ENCODE peak calls at places on chromosomes 12 and 14, in five cellular contexts. One of them, this sample, is unnamed.

GRCh38 chr14:39085933-39086332 is 17.1 kb downstream of the SEC23A start:
- DNase-seq in glutamatergic neuron: no peak
- DNase-seq in SK-N-SH: no peak
- DNase-seq in brain microvascular endothelial cell: no peak
- DNase-seq in ovary: no peak
- DNase-seq in this sample: no peak

GRCh38 chr12:113220593-113221180 is 577 bp upstream of the TPCN1 start:
- DNase-seq in glutamatergic neuron: no peak
- DNase-seq in SK-N-SH: no peak
- DNase-seq in brain microvascular endothelial cell: no peak
- DNase-seq in ovary: no peak
- DNase-seq in this sample: no peak

GRCh38 chr12:104738371-104738710 is 219.7 kb downstream of the SLC41A2 start:
- DNase-seq in glutamatergic neuron: no peak
- DNase-seq in SK-N-SH: no peak
- DNase-seq in brain microvascular endothelial cell: no peak
- DNase-seq in ovary: no peak
- DNase-seq in this sample: peak

GRCh38 chr14:79764288-79764687 is 447.0 kb downstream of the DIO2 start:
- DNase-seq in glutamatergic neuron: no peak
- DNase-seq in SK-N-SH: no peak
- DNase-seq in brain microvascular endothelial cell: no peak
- DNase-seq in ovary: no peak
- DNase-seq in this sample: no peak

GRCh38 chr12:98578821-98579220 is 14.7 kb upstream of the SLC25A3 start:
- DNase-seq in glutamatergic neuron: no peak
- DNase-seq in SK-N-SH: no peak
- DNase-seq in brain microvascular endothelial cell: peak
- DNase-seq in ovary: no peak
- DNase-seq in this sample: peak

GRCh38 chr14:92798811-92799210 is 4.7 kb downstream of the GOLGA5 start:
- DNase-seq in glutamatergic neuron: no peak
- DNase-seq in SK-N-SH: no peak
- DNase-seq in brain microvascular endothelial cell: no peak
- DNase-seq in ovary: no peak
- DNase-seq in this sample: no peak

GRCh38 chr12:124453419-124454351 is 113.7 kb downstream of the NCOR2 start:
- DNase-seq in glutamatergic neuron: no peak
- DNase-seq in SK-N-SH: peak
- DNase-seq in brain microvascular endothelial cell: peak
- DNase-seq in ovary: no peak
- DNase-seq in this sample: peak

GRCh38 chr14:69268763-69269162 is 8.8 kb downstream of the GALNT16 start:
- DNase-seq in glutamatergic neuron: no peak
- DNase-seq in SK-N-SH: no peak
- DNase-seq in brain microvascular endothelial cell: peak
- DNase-seq in ovary: no peak
- DNase-seq in this sample: no peak

GRCh38 chr12:116894913-116895312 is 13.7 kb upstream of the HRK start:
- DNase-seq in glutamatergic neuron: no peak
- DNase-seq in SK-N-SH: no peak
- DNase-seq in brain microvascular endothelial cell: no peak
- DNase-seq in ovary: no peak
- DNase-seq in this sample: no peak

GRCh38 chr14:87186745-87187144 is 806.2 kb downstream of the GALC start:
- DNase-seq in glutamatergic neuron: no peak
- DNase-seq in SK-N-SH: no peak
- DNase-seq in brain microvascular endothelial cell: no peak
- DNase-seq in ovary: no peak
- DNase-seq in this sample: no peak

GRCh38 chr12:46835785-46836184 is 10.0 kb upstream of the SLC38A4 start:
- DNase-seq in glutamatergic neuron: no peak
- DNase-seq in SK-N-SH: no peak
- DNase-seq in brain microvascular endothelial cell: no peak
- DNase-seq in ovary: no peak
- DNase-seq in this sample: no peak

GRCh38 chr14:77208266-77208978 is 26.8 kb downstream of the TMEM63C start:
- DNase-seq in glutamatergic neuron: no peak
- DNase-seq in SK-N-SH: peak
- DNase-seq in brain microvascular endothelial cell: peak
- DNase-seq in ovary: peak
- DNase-seq in this sample: peak

GRCh38 chr12:81077686-81078441 is at the start of gene ACSS3:
- DNase-seq in glutamatergic neuron: peak
- DNase-seq in SK-N-SH: peak
- DNase-seq in brain microvascular endothelial cell: peak
- DNase-seq in ovary: peak
- DNase-seq in this sample: no peak

GRCh38 chr14:75144944-75145343 is 18.1 kb upstream of the NEK9 start:
- DNase-seq in glutamatergic neuron: no peak
- DNase-seq in SK-N-SH: no peak
- DNase-seq in brain microvascular endothelial cell: no peak
- DNase-seq in ovary: no peak
- DNase-seq in this sample: no peak

GRCh38 chr12:57366315-57366714 is 64.5 kb downstream of the R3HDM2 start:
- DNase-seq in glutamatergic neuron: no peak
- DNase-seq in SK-N-SH: no peak
- DNase-seq in brain microvascular endothelial cell: no peak
- DNase-seq in ovary: no peak
- DNase-seq in this sample: no peak

GRCh38 chr12:14883663-14884062 is 2.0 kb downstream of the MGP start:
- DNase-seq in glutamatergic neuron: no peak
- DNase-seq in SK-N-SH: no peak
- DNase-seq in brain microvascular endothelial cell: no peak
- DNase-seq in ovary: no peak
- DNase-seq in this sample: no peak

GRCh38 chr12:28759334-28759733 is 389.7 kb upstream of the FAR2 start:
- DNase-seq in glutamatergic neuron: no peak
- DNase-seq in SK-N-SH: no peak
- DNase-seq in brain microvascular endothelial cell: no peak
- DNase-seq in ovary: no peak
- DNase-seq in this sample: peak

GRCh38 chr12:31118831-31119530 is 45.3 kb downstream of the DDX11 start:
- DNase-seq in glutamatergic neuron: peak
- DNase-seq in SK-N-SH: peak
- DNase-seq in brain microvascular endothelial cell: no peak
- DNase-seq in ovary: peak
- DNase-seq in this sample: no peak

GRCh38 chr14:56145965-56146364 is 27.8 kb downstream of the PELI2 start:
- DNase-seq in glutamatergic neuron: no peak
- DNase-seq in SK-N-SH: no peak
- DNase-seq in brain microvascular endothelial cell: peak
- DNase-seq in ovary: no peak
- DNase-seq in this sample: peak

GRCh38 chr12:68786929-68787328 is 21.0 kb upstream of the MDM2 start:
- DNase-seq in glutamatergic neuron: no peak
- DNase-seq in SK-N-SH: no peak
- DNase-seq in brain microvascular endothelial cell: no peak
- DNase-seq in ovary: no peak
- DNase-seq in this sample: no peak

GRCh38 chr14:58805605-58806358 is 168.0 kb downstream of the DACT1 start:
- DNase-seq in glutamatergic neuron: no peak
- DNase-seq in SK-N-SH: no peak
- DNase-seq in brain microvascular endothelial cell: peak
- DNase-seq in ovary: no peak
- DNase-seq in this sample: peak

GRCh38 chr14:104341532-104342434 is 203.4 kb downstream of the KIF26A start:
- DNase-seq in glutamatergic neuron: peak
- DNase-seq in SK-N-SH: peak
- DNase-seq in brain microvascular endothelial cell: peak
- DNase-seq in ovary: peak
- DNase-seq in this sample: peak

GRCh38 chr12:123595729-123596128 is 6.2 kb upstream of the DDX55 start:
- DNase-seq in glutamatergic neuron: no peak
- DNase-seq in SK-N-SH: no peak
- DNase-seq in brain microvascular endothelial cell: no peak
- DNase-seq in ovary: no peak
- DNase-seq in this sample: no peak

GRCh38 chr12:4322789-4323188 is 1.8 kb downstream of the TIGAR start:
- DNase-seq in glutamatergic neuron: no peak
- DNase-seq in SK-N-SH: no peak
- DNase-seq in brain microvascular endothelial cell: no peak
- DNase-seq in ovary: no peak
- DNase-seq in this sample: no peak

GRCh38 chr14:94601961-94602391 is 10.2 kb upstream of the SERPINA3 start:
- DNase-seq in glutamatergic neuron: no peak
- DNase-seq in SK-N-SH: no peak
- DNase-seq in brain microvascular endothelial cell: peak
- DNase-seq in ovary: peak
- DNase-seq in this sample: peak

GRCh38 chr12:52147983-52148540 is 43.8 kb downstream of the KRT80 start:
- DNase-seq in glutamatergic neuron: no peak
- DNase-seq in SK-N-SH: no peak
- DNase-seq in brain microvascular endothelial cell: no peak
- DNase-seq in ovary: no peak
- DNase-seq in this sample: peak

GRCh38 chr14:69592923-69593677 is 18.3 kb upstream of the SUSD6 start:
- DNase-seq in glutamatergic neuron: peak
- DNase-seq in SK-N-SH: no peak
- DNase-seq in brain microvascular endothelial cell: no peak
- DNase-seq in ovary: peak
- DNase-seq in this sample: no peak

GRCh38 chr14:53979141-53979673 is 22.6 kb upstream of the BMP4 start:
- DNase-seq in glutamatergic neuron: no peak
- DNase-seq in SK-N-SH: no peak
- DNase-seq in brain microvascular endothelial cell: no peak
- DNase-seq in ovary: no peak
- DNase-seq in this sample: peak

GRCh38 chr14:60736494-60736893 is 1.9 kb downstream of the MNAT1 start:
- DNase-seq in glutamatergic neuron: no peak
- DNase-seq in SK-N-SH: no peak
- DNase-seq in brain microvascular endothelial cell: peak
- DNase-seq in ovary: no peak
- DNase-seq in this sample: peak

GRCh38 chr14:60738843-60739508 is 4.4 kb downstream of the MNAT1 start:
- DNase-seq in glutamatergic neuron: no peak
- DNase-seq in SK-N-SH: no peak
- DNase-seq in brain microvascular endothelial cell: no peak
- DNase-seq in ovary: peak
- DNase-seq in this sample: no peak

GRCh38 chr14:60732840-60733483 is 1.6 kb upstream of the MNAT1 start:
- DNase-seq in glutamatergic neuron: no peak
- DNase-seq in SK-N-SH: no peak
- DNase-seq in brain microvascular endothelial cell: no peak
- DNase-seq in ovary: no peak
- DNase-seq in this sample: no peak

DNA sequence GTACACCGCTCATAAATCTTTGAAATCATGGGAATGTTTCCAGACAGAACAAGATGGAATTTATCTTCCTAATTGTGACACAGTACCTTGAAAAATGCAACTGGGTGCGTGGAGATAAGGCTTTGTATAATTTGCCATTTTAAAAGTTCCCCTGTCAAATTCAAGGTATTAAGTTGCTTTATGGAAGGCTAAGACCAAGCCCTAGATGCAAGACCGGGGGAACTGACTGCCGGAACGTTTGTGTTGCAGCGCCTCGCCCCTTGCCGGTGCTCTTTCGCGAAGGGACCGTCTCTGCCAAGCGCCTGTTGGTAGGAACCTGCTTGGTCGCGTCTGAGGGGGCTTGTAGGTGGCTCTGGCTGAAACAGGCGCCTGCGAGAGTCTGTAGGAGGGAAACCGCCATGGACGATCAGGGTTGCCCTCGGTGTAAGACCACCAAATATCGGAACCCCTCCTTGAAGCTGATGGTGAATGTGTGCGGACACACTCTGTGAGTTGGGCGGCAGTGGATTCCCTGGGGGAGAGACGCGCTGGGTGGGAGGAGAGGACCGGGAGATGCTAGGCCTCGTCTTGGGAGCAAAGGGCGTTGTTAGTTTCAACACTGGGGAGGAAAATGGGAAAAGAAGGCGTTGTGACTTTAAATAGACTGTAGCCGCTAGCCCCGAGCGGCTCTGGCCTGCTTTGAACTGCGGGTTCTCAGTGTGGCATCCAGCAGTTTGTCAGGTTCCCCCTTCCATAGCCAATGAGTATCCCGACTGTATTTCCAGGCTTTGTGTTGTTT is at the start of gene MNAT1:
- DNase-seq in glutamatergic neuron: peak
- DNase-seq in SK-N-SH: peak
- DNase-seq in brain microvascular endothelial cell: peak
- DNase-seq in ovary: peak
- DNase-seq in this sample: peak
- TF ChIP-seq CTCF in glutamatergic neuron: no peak
- TF ChIP-seq CTCF in SK-N-SH: no peak
- TF ChIP-seq CTCF in brain microvascular endothelial cell: peak
- TF ChIP-seq CTCF in ovary: no peak
- TF ChIP-seq CTCF in this sample: no peak

GRCh38 chr14:20384886-20385285 is 28.4 kb downstream of the TEP1 start:
- DNase-seq in glutamatergic neuron: no peak
- DNase-seq in SK-N-SH: no peak
- DNase-seq in brain microvascular endothelial cell: no peak
- DNase-seq in ovary: no peak
- DNase-seq in this sample: no peak

GRCh38 chr14:20388159-20388558 is 25.1 kb downstream of the TEP1 start:
- DNase-seq in glutamatergic neuron: no peak
- DNase-seq in SK-N-SH: no peak
- DNase-seq in brain microvascular endothelial cell: no peak
- DNase-seq in ovary: no peak
- DNase-seq in this sample: no peak

GRCh38 chr14:20387577-20387976 is 25.7 kb downstream of the TEP1 start:
- DNase-seq in glutamatergic neuron: no peak
- DNase-seq in SK-N-SH: no peak
- DNase-seq in brain microvascular endothelial cell: no peak
- DNase-seq in ovary: no peak
- DNase-seq in this sample: no peak

GRCh38 chr14:20384321-20384720 is 29.0 kb downstream of the TEP1 start:
- DNase-seq in glutamatergic neuron: no peak
- DNase-seq in SK-N-SH: no peak
- DNase-seq in brain microvascular endothelial cell: no peak
- DNase-seq in ovary: no peak
- DNase-seq in this sample: no peak

GRCh38 chr14:20386276-20386855 is 26.9 kb downstream of the TEP1 start:
- DNase-seq in glutamatergic neuron: no peak
- DNase-seq in SK-N-SH: no peak
- DNase-seq in brain microvascular endothelial cell: no peak
- DNase-seq in ovary: no peak
- DNase-seq in this sample: no peak
- TF ChIP-seq CTCF in glutamatergic neuron: no peak
- TF ChIP-seq CTCF in SK-N-SH: no peak
- TF ChIP-seq CTCF in brain microvascular endothelial cell: no peak
- TF ChIP-seq CTCF in ovary: no peak
- TF ChIP-seq CTCF in this sample: no peak

GRCh38 chr14:95711476-95712176 is 2.3 kb downstream of the TCL1A start:
- DNase-seq in glutamatergic neuron: no peak
- DNase-seq in SK-N-SH: no peak
- DNase-seq in brain microvascular endothelial cell: no peak
- DNase-seq in ovary: no peak
- DNase-seq in this sample: no peak
- TF ChIP-seq CTCF in glutamatergic neuron: no peak
- TF ChIP-seq CTCF in SK-N-SH: no peak
- TF ChIP-seq CTCF in brain microvascular endothelial cell: no peak
- TF ChIP-seq CTCF in ovary: no peak
- TF ChIP-seq CTCF in this sample: no peak

DNA sequence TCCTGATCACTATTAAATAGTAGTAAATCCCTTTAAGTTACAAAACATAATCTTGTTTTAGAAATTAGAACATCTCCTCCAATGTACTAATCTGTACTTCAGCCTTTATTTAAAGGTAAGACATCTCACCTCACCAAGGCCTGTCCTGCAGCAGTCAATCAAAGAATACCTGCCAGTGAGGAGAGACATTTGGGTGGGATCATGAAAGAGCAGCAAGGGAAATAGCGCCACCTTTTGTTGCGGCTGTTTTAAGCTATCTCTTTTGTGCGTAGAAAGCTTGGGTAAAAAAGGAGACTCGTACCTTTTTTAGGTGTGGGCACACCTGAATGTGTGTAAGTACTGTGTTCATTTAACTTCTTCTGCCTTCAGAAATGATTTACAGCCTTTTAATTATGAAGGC is 117.8 kb upstream of the TMTC1 start:
- DNase-seq in glutamatergic neuron: no peak
- DNase-seq in SK-N-SH: no peak
- DNase-seq in brain microvascular endothelial cell: no peak
- DNase-seq in ovary: no peak
- DNase-seq in this sample: peak
- TF ChIP-seq CTCF in glutamatergic neuron: no peak
- TF ChIP-seq CTCF in SK-N-SH: no peak
- TF ChIP-seq CTCF in brain microvascular endothelial cell: peak
- TF ChIP-seq CTCF in ovary: no peak
- TF ChIP-seq CTCF in this sample: no peak